ENCODE peak calls at places on chromosome 20, in six cellular contexts. One of them, this sample, is unnamed.

GRCh38 chr20:17654649-17655285 is 27.3 kb downstream of the RRBP1 start:
- DNase-seq in A549: peak
- DNase-seq in iPS DF 6.9: peak
- DNase-seq in AG08395: peak
- DNase-seq in stimulated activated CD4-positive, alpha-beta T cell treated with anti-CD3 and anti-CD28 coated beads, Interleukin-1b, Interleukin-23, amount 100 ng/mL, for 48 hours: no peak
- DNase-seq in kidney glomerular epithelial cell: peak
- DNase-seq in this sample: no peak

GRCh38 chr20:61671559-61671958 is 394.1 kb downstream of the TAF4 start:
- DNase-seq in kidney glomerular epithelial cell: no peak
- DNase-seq in AG08395: no peak
- DNase-seq in iPS DF 6.9: no peak
- DNase-seq in A549: no peak
- DNase-seq in stimulated activated CD4-positive, alpha-beta T cell treated with anti-CD3 and anti-CD28 coated beads, Interleukin-1b, Interleukin-23, amount 100 ng/mL, for 48 hours: no peak
- DNase-seq in this sample: no peak

GRCh38 chr20:9591080-9591479 is 76.7 kb downstream of the LAMP5 start:
- DNase-seq in A549: no peak
- DNase-seq in iPS DF 6.9: no peak
- DNase-seq in kidney glomerular epithelial cell: no peak
- DNase-seq in stimulated activated CD4-positive, alpha-beta T cell treated with anti-CD3 and anti-CD28 coated beads, Interleukin-1b, Interleukin-23, amount 100 ng/mL, for 48 hours: no peak
- DNase-seq in AG08395: no peak
- DNase-seq in this sample: no peak

GRCh38 chr20:19885981-19886665 is 128.1 kb downstream of the RIN2 start:
- DNase-seq in AG08395: peak
- DNase-seq in iPS DF 6.9: no peak
- DNase-seq in A549: peak
- DNase-seq in stimulated activated CD4-positive, alpha-beta T cell treated with anti-CD3 and anti-CD28 coated beads, Interleukin-1b, Interleukin-23, amount 100 ng/mL, for 48 hours: no peak
- DNase-seq in kidney glomerular epithelial cell: no peak
- DNase-seq in this sample: peak

GRCh38 chr20:14414560-14414959 is 77.1 kb upstream of the FLRT3 start:
- DNase-seq in stimulated activated CD4-positive, alpha-beta T cell treated with anti-CD3 and anti-CD28 coated beads, Interleukin-1b, Interleukin-23, amount 100 ng/mL, for 48 hours: no peak
- DNase-seq in iPS DF 6.9: no peak
- DNase-seq in kidney glomerular epithelial cell: no peak
- DNase-seq in A549: no peak
- DNase-seq in AG08395: no peak
- DNase-seq in this sample: no peak

GRCh38 chr20:33746325-33746998 is 14.7 kb downstream of the ZNF341 start:
- DNase-seq in iPS DF 6.9: no peak
- DNase-seq in A549: no peak
- DNase-seq in AG08395: no peak
- DNase-seq in kidney glomerular epithelial cell: no peak
- DNase-seq in stimulated activated CD4-positive, alpha-beta T cell treated with anti-CD3 and anti-CD28 coated beads, Interleukin-1b, Interleukin-23, amount 100 ng/mL, for 48 hours: no peak
- DNase-seq in this sample: no peak

GRCh38 chr20:58038123-58038654 is 190.3 kb downstream of the ANKRD60 start:
- DNase-seq in A549: no peak
- DNase-seq in kidney glomerular epithelial cell: no peak
- DNase-seq in AG08395: no peak
- DNase-seq in iPS DF 6.9: no peak
- DNase-seq in stimulated activated CD4-positive, alpha-beta T cell treated with anti-CD3 and anti-CD28 coated beads, Interleukin-1b, Interleukin-23, amount 100 ng/mL, for 48 hours: no peak
- DNase-seq in this sample: no peak

GRCh38 chr20:44756011-44756688 is 10.5 kb downstream of the KCNK15 start:
- DNase-seq in kidney glomerular epithelial cell: no peak
- DNase-seq in stimulated activated CD4-positive, alpha-beta T cell treated with anti-CD3 and anti-CD28 coated beads, Interleukin-1b, Interleukin-23, amount 100 ng/mL, for 48 hours: no peak
- DNase-seq in AG08395: no peak
- DNase-seq in iPS DF 6.9: no peak
- DNase-seq in A549: no peak
- DNase-seq in this sample: no peak

GRCh38 chr20:5928831-5929715 is 21.3 kb downstream of the TRMT6 start:
- DNase-seq in AG08395: no peak
- DNase-seq in kidney glomerular epithelial cell: no peak
- DNase-seq in stimulated activated CD4-positive, alpha-beta T cell treated with anti-CD3 and anti-CD28 coated beads, Interleukin-1b, Interleukin-23, amount 100 ng/mL, for 48 hours: no peak
- DNase-seq in A549: no peak
- DNase-seq in iPS DF 6.9: no peak
- DNase-seq in this sample: peak

GRCh38 chr20:7248392-7248992 is 481.0 kb downstream of the BMP2 start:
- DNase-seq in kidney glomerular epithelial cell: no peak
- DNase-seq in A549: no peak
- DNase-seq in iPS DF 6.9: no peak
- DNase-seq in stimulated activated CD4-positive, alpha-beta T cell treated with anti-CD3 and anti-CD28 coated beads, Interleukin-1b, Interleukin-23, amount 100 ng/mL, for 48 hours: no peak
- DNase-seq in AG08395: no peak
- DNase-seq in this sample: no peak